ENCODE peak calls at places on chromosomes 1 and 21, in nine cellular contexts. One of them, this sample, is unnamed.

GRCh38 chr1:41380195-41380594 is 19.0 kb downstream of the FOXO6 start:
- DNase-seq in C1 segment of cervical spinal cord: no peak
- DNase-seq in neural crest cell: no peak
- DNase-seq in CD8-positive, alpha-beta T cell: no peak
- DNase-seq in fibroblast of mammary gland: no peak
- DNase-seq in NCI-H2081: no peak
- DNase-seq in mesenchymal stem cell: no peak
- DNase-seq in choroid plexus epithelial cell: no peak
- DNase-seq in foreskin fibroblast: no peak
- DNase-seq in this sample: no peak

GRCh38 chr1:6513296-6513928 is 21.9 kb upstream of the PLEKHG5 start:
- DNase-seq in NCI-H2081: no peak
- DNase-seq in mesenchymal stem cell: no peak
- DNase-seq in CD8-positive, alpha-beta T cell: no peak
- DNase-seq in C1 segment of cervical spinal cord: no peak
- DNase-seq in fibroblast of mammary gland: no peak
- DNase-seq in neural crest cell: no peak
- DNase-seq in choroid plexus epithelial cell: no peak
- DNase-seq in foreskin fibroblast: no peak
- DNase-seq in this sample: no peak

GRCh38 chr1:81801834-81802531 is 1.2 kb downstream of the ADGRL2 start:
- DNase-seq in fibroblast of mammary gland: peak
- DNase-seq in choroid plexus epithelial cell: peak
- DNase-seq in NCI-H2081: peak
- DNase-seq in C1 segment of cervical spinal cord: no peak
- DNase-seq in mesenchymal stem cell: peak
- DNase-seq in CD8-positive, alpha-beta T cell: no peak
- DNase-seq in foreskin fibroblast: peak
- DNase-seq in neural crest cell: peak
- DNase-seq in this sample: peak

GRCh38 chr1:231460614-231461013 is 38.5 kb upstream of the EGLN1 start:
- DNase-seq in choroid plexus epithelial cell: peak
- DNase-seq in CD8-positive, alpha-beta T cell: peak
- DNase-seq in NCI-H2081: no peak
- DNase-seq in fibroblast of mammary gland: peak
- DNase-seq in neural crest cell: no peak
- DNase-seq in mesenchymal stem cell: no peak
- DNase-seq in foreskin fibroblast: no peak
- DNase-seq in C1 segment of cervical spinal cord: no peak
- DNase-seq in this sample: no peak

GRCh38 chr21:26849428-26850115 is 4.4 kb upstream of the ADAMTS1 start:
- DNase-seq in foreskin fibroblast: no peak
- DNase-seq in mesenchymal stem cell: peak
- DNase-seq in fibroblast of mammary gland: peak
- DNase-seq in neural crest cell: no peak
- DNase-seq in NCI-H2081: peak
- DNase-seq in CD8-positive, alpha-beta T cell: no peak
- DNase-seq in choroid plexus epithelial cell: peak
- DNase-seq in C1 segment of cervical spinal cord: no peak
- DNase-seq in this sample: peak

GRCh38 chr1:192610114-192610958 is 25.6 kb upstream of the RGS13 start:
- DNase-seq in foreskin fibroblast: no peak
- DNase-seq in choroid plexus epithelial cell: peak
- DNase-seq in mesenchymal stem cell: peak
- DNase-seq in NCI-H2081: peak
- DNase-seq in fibroblast of mammary gland: peak
- DNase-seq in neural crest cell: no peak
- DNase-seq in CD8-positive, alpha-beta T cell: no peak
- DNase-seq in C1 segment of cervical spinal cord: no peak
- DNase-seq in this sample: peak

GRCh38 chr1:81948495-81948894 is 147.8 kb downstream of the ADGRL2 start:
- DNase-seq in mesenchymal stem cell: no peak
- DNase-seq in CD8-positive, alpha-beta T cell: no peak
- DNase-seq in fibroblast of mammary gland: no peak
- DNase-seq in neural crest cell: no peak
- DNase-seq in foreskin fibroblast: no peak
- DNase-seq in choroid plexus epithelial cell: no peak
- DNase-seq in C1 segment of cervical spinal cord: no peak
- DNase-seq in NCI-H2081: no peak
- DNase-seq in this sample: peak

GRCh38 chr1:65176071-65176470 is 28.1 kb downstream of the AK4 start:
- DNase-seq in C1 segment of cervical spinal cord: no peak
- DNase-seq in CD8-positive, alpha-beta T cell: no peak
- DNase-seq in mesenchymal stem cell: no peak
- DNase-seq in NCI-H2081: no peak
- DNase-seq in neural crest cell: no peak
- DNase-seq in fibroblast of mammary gland: peak
- DNase-seq in foreskin fibroblast: no peak
- DNase-seq in choroid plexus epithelial cell: no peak
- DNase-seq in this sample: no peak

GRCh38 chr1:205147191-205147590 is 25.4 kb upstream of the RBBP5 start:
- DNase-seq in fibroblast of mammary gland: peak
- DNase-seq in CD8-positive, alpha-beta T cell: no peak
- DNase-seq in choroid plexus epithelial cell: peak
- DNase-seq in mesenchymal stem cell: peak
- DNase-seq in C1 segment of cervical spinal cord: no peak
- DNase-seq in foreskin fibroblast: peak
- DNase-seq in NCI-H2081: no peak
- DNase-seq in neural crest cell: no peak
- DNase-seq in this sample: no peak

GRCh38 chr21:45513003-45513706 is 29.1 kb downstream of the SLC19A1 start:
- DNase-seq in mesenchymal stem cell: no peak
- DNase-seq in NCI-H2081: no peak
- DNase-seq in foreskin fibroblast: no peak
- DNase-seq in C1 segment of cervical spinal cord: no peak
- DNase-seq in neural crest cell: no peak
- DNase-seq in fibroblast of mammary gland: no peak
- DNase-seq in CD8-positive, alpha-beta T cell: no peak
- DNase-seq in choroid plexus epithelial cell: no peak
- DNase-seq in this sample: no peak

GRCh38 chr1:231695439-231696255 is 69.1 kb downstream of the DISC1 start:
- DNase-seq in choroid plexus epithelial cell: peak
- DNase-seq in C1 segment of cervical spinal cord: peak
- DNase-seq in neural crest cell: no peak
- DNase-seq in NCI-H2081: no peak
- DNase-seq in CD8-positive, alpha-beta T cell: no peak
- DNase-seq in foreskin fibroblast: peak
- DNase-seq in mesenchymal stem cell: no peak
- DNase-seq in fibroblast of mammary gland: peak
- DNase-seq in this sample: peak

GRCh38 chr21:29753216-29753615 is 186.6 kb downstream of the GRIK1 start:
- DNase-seq in neural crest cell: no peak
- DNase-seq in foreskin fibroblast: peak
- DNase-seq in mesenchymal stem cell: no peak
- DNase-seq in C1 segment of cervical spinal cord: no peak
- DNase-seq in NCI-H2081: no peak
- DNase-seq in fibroblast of mammary gland: peak
- DNase-seq in CD8-positive, alpha-beta T cell: no peak
- DNase-seq in choroid plexus epithelial cell: peak
- DNase-seq in this sample: no peak

GRCh38 chr1:93749894-93750301 is 68.3 kb upstream of the BCAR3 start:
- DNase-seq in NCI-H2081: no peak
- DNase-seq in neural crest cell: no peak
- DNase-seq in fibroblast of mammary gland: no peak
- DNase-seq in CD8-positive, alpha-beta T cell: no peak
- DNase-seq in mesenchymal stem cell: no peak
- DNase-seq in choroid plexus epithelial cell: peak
- DNase-seq in foreskin fibroblast: no peak
- DNase-seq in C1 segment of cervical spinal cord: no peak
- DNase-seq in this sample: no peak

GRCh38 chr1:2311184-2312032 is 79.9 kb downstream of the MORN1 start:
- DNase-seq in NCI-H2081: no peak
- DNase-seq in foreskin fibroblast: peak
- DNase-seq in neural crest cell: peak
- DNase-seq in C1 segment of cervical spinal cord: peak
- DNase-seq in fibroblast of mammary gland: peak
- DNase-seq in CD8-positive, alpha-beta T cell: peak
- DNase-seq in choroid plexus epithelial cell: peak
- DNase-seq in mesenchymal stem cell: peak
- DNase-seq in this sample: peak

GRCh38 chr1:206839857-206840256 is 25.6 kb upstream of the IL20 start:
- DNase-seq in foreskin fibroblast: peak
- DNase-seq in C1 segment of cervical spinal cord: no peak
- DNase-seq in neural crest cell: no peak
- DNase-seq in NCI-H2081: no peak
- DNase-seq in fibroblast of mammary gland: peak
- DNase-seq in choroid plexus epithelial cell: peak
- DNase-seq in mesenchymal stem cell: peak
- DNase-seq in CD8-positive, alpha-beta T cell: no peak
- DNase-seq in this sample: no peak

GRCh38 chr1:161768986-161769672 is 3.0 kb downstream of the ATF6 start:
- DNase-seq in NCI-H2081: no peak
- DNase-seq in mesenchymal stem cell: no peak
- DNase-seq in fibroblast of mammary gland: no peak
- DNase-seq in neural crest cell: no peak
- DNase-seq in foreskin fibroblast: no peak
- DNase-seq in C1 segment of cervical spinal cord: no peak
- DNase-seq in CD8-positive, alpha-beta T cell: no peak
- DNase-seq in choroid plexus epithelial cell: peak
- DNase-seq in this sample: no peak

GRCh38 chr1:158830904-158831507 is at the start of gene MNDA:
- DNase-seq in mesenchymal stem cell: no peak
- DNase-seq in choroid plexus epithelial cell: no peak
- DNase-seq in NCI-H2081: no peak
- DNase-seq in neural crest cell: no peak
- DNase-seq in foreskin fibroblast: no peak
- DNase-seq in CD8-positive, alpha-beta T cell: no peak
- DNase-seq in C1 segment of cervical spinal cord: no peak
- DNase-seq in fibroblast of mammary gland: no peak
- DNase-seq in this sample: no peak

GRCh38 chr1:209428241-209428921 is 155.1 kb upstream of the CAMK1G start:
- DNase-seq in neural crest cell: no peak
- DNase-seq in C1 segment of cervical spinal cord: no peak
- DNase-seq in NCI-H2081: no peak
- DNase-seq in mesenchymal stem cell: no peak
- DNase-seq in fibroblast of mammary gland: no peak
- DNase-seq in choroid plexus epithelial cell: no peak
- DNase-seq in foreskin fibroblast: no peak
- DNase-seq in CD8-positive, alpha-beta T cell: no peak
- DNase-seq in this sample: peak

GRCh38 chr1:206507395-206508129 is at the start of gene RASSF5:
- DNase-seq in mesenchymal stem cell: peak
- DNase-seq in CD8-positive, alpha-beta T cell: peak
- DNase-seq in neural crest cell: peak
- DNase-seq in NCI-H2081: peak
- DNase-seq in fibroblast of mammary gland: no peak
- DNase-seq in choroid plexus epithelial cell: peak
- DNase-seq in foreskin fibroblast: peak
- DNase-seq in C1 segment of cervical spinal cord: peak
- DNase-seq in this sample: peak

GRCh38 chr1:156146006-156146748 is 7.2 kb upstream of the SEMA4A start:
- DNase-seq in NCI-H2081: peak
- DNase-seq in neural crest cell: no peak
- DNase-seq in fibroblast of mammary gland: peak
- DNase-seq in C1 segment of cervical spinal cord: peak
- DNase-seq in mesenchymal stem cell: peak
- DNase-seq in choroid plexus epithelial cell: peak
- DNase-seq in CD8-positive, alpha-beta T cell: no peak
- DNase-seq in foreskin fibroblast: peak
- DNase-seq in this sample: peak

GRCh38 chr1:15954316-15954715 is 21.6 kb downstream of the ZBTB17 start:
- DNase-seq in CD8-positive, alpha-beta T cell: no peak
- DNase-seq in fibroblast of mammary gland: no peak
- DNase-seq in neural crest cell: no peak
- DNase-seq in C1 segment of cervical spinal cord: no peak
- DNase-seq in choroid plexus epithelial cell: no peak
- DNase-seq in mesenchymal stem cell: no peak
- DNase-seq in foreskin fibroblast: no peak
- DNase-seq in NCI-H2081: no peak
- DNase-seq in this sample: no peak

GRCh38 chr1:247407180-247407616 is 8.8 kb upstream of the NLRP3 start:
- DNase-seq in NCI-H2081: no peak
- DNase-seq in mesenchymal stem cell: no peak
- DNase-seq in foreskin fibroblast: no peak
- DNase-seq in choroid plexus epithelial cell: no peak
- DNase-seq in neural crest cell: no peak
- DNase-seq in C1 segment of cervical spinal cord: no peak
- DNase-seq in CD8-positive, alpha-beta T cell: peak
- DNase-seq in fibroblast of mammary gland: no peak
- DNase-seq in this sample: no peak

GRCh38 chr1:202711949-202712635 is 1.8 kb upstream of the SYT2 start:
- DNase-seq in choroid plexus epithelial cell: no peak
- DNase-seq in CD8-positive, alpha-beta T cell: no peak
- DNase-seq in foreskin fibroblast: no peak
- DNase-seq in neural crest cell: no peak
- DNase-seq in fibroblast of mammary gland: no peak
- DNase-seq in mesenchymal stem cell: no peak
- DNase-seq in NCI-H2081: no peak
- DNase-seq in C1 segment of cervical spinal cord: no peak
- DNase-seq in this sample: no peak

GRCh38 chr1:41239988-41240610 is 2.0 kb downstream of the SCMH1 start:
- DNase-seq in NCI-H2081: no peak
- DNase-seq in neural crest cell: no peak
- DNase-seq in C1 segment of cervical spinal cord: no peak
- DNase-seq in fibroblast of mammary gland: peak
- DNase-seq in foreskin fibroblast: peak
- DNase-seq in CD8-positive, alpha-beta T cell: no peak
- DNase-seq in choroid plexus epithelial cell: peak
- DNase-seq in mesenchymal stem cell: peak
- DNase-seq in this sample: peak

GRCh38 chr1:228076796-228077430 is 5.6 kb upstream of the ARF1 start:
- DNase-seq in mesenchymal stem cell: no peak
- DNase-seq in C1 segment of cervical spinal cord: no peak
- DNase-seq in choroid plexus epithelial cell: no peak
- DNase-seq in fibroblast of mammary gland: no peak
- DNase-seq in NCI-H2081: no peak
- DNase-seq in foreskin fibroblast: no peak
- DNase-seq in neural crest cell: no peak
- DNase-seq in CD8-positive, alpha-beta T cell: no peak
- DNase-seq in this sample: no peak

GRCh38 chr1:222926566-222926965 is 111.7 kb downstream of the DISP1 start:
- DNase-seq in neural crest cell: no peak
- DNase-seq in foreskin fibroblast: peak
- DNase-seq in mesenchymal stem cell: peak
- DNase-seq in fibroblast of mammary gland: peak
- DNase-seq in NCI-H2081: no peak
- DNase-seq in choroid plexus epithelial cell: peak
- DNase-seq in C1 segment of cervical spinal cord: no peak
- DNase-seq in CD8-positive, alpha-beta T cell: no peak
- DNase-seq in this sample: peak

GRCh38 chr1:210360852-210361477 is 32.3 kb downstream of the HHAT start:
- DNase-seq in neural crest cell: no peak
- DNase-seq in mesenchymal stem cell: peak
- DNase-seq in choroid plexus epithelial cell: peak
- DNase-seq in fibroblast of mammary gland: peak
- DNase-seq in foreskin fibroblast: peak
- DNase-seq in C1 segment of cervical spinal cord: peak
- DNase-seq in NCI-H2081: no peak
- DNase-seq in CD8-positive, alpha-beta T cell: no peak
- DNase-seq in this sample: peak

GRCh38 chr1:202085682-202086373 is 36.9 kb upstream of the GPR37L1 start:
- DNase-seq in C1 segment of cervical spinal cord: peak
- DNase-seq in CD8-positive, alpha-beta T cell: no peak
- DNase-seq in NCI-H2081: peak
- DNase-seq in fibroblast of mammary gland: peak
- DNase-seq in choroid plexus epithelial cell: peak
- DNase-seq in mesenchymal stem cell: peak
- DNase-seq in neural crest cell: no peak
- DNase-seq in foreskin fibroblast: no peak
- DNase-seq in this sample: peak

GRCh38 chr1:230385173-230385480 is 41.0 kb downstream of the PGBD5 start:
- DNase-seq in NCI-H2081: no peak
- DNase-seq in fibroblast of mammary gland: no peak
- DNase-seq in mesenchymal stem cell: no peak
- DNase-seq in C1 segment of cervical spinal cord: no peak
- DNase-seq in foreskin fibroblast: no peak
- DNase-seq in choroid plexus epithelial cell: no peak
- DNase-seq in CD8-positive, alpha-beta T cell: no peak
- DNase-seq in neural crest cell: no peak
- DNase-seq in this sample: peak

GRCh38 chr1:91428182-91428798 is 23.7 kb upstream of the HFM1 start:
- DNase-seq in neural crest cell: peak
- DNase-seq in CD8-positive, alpha-beta T cell: no peak
- DNase-seq in foreskin fibroblast: no peak
- DNase-seq in choroid plexus epithelial cell: peak
- DNase-seq in C1 segment of cervical spinal cord: no peak
- DNase-seq in mesenchymal stem cell: no peak
- DNase-seq in fibroblast of mammary gland: no peak
- DNase-seq in NCI-H2081: no peak
- DNase-seq in this sample: no peak

GRCh38 chr1:16289959-16290358 is 53.0 kb upstream of the CPLANE2 start:
- DNase-seq in NCI-H2081: no peak
- DNase-seq in fibroblast of mammary gland: no peak
- DNase-seq in mesenchymal stem cell: no peak
- DNase-seq in C1 segment of cervical spinal cord: no peak
- DNase-seq in choroid plexus epithelial cell: no peak
- DNase-seq in foreskin fibroblast: no peak
- DNase-seq in neural crest cell: no peak
- DNase-seq in CD8-positive, alpha-beta T cell: no peak
- DNase-seq in this sample: no peak